ENCODE peak calls at places on chromosomes 11 and 22, in five cellular contexts. One of them, this sample, is unnamed.

GRCh38 chr11:124069429-124070401 is 28.6 kb upstream of the OR10G7 start:
- DNase-seq in transverse colon: peak; percentile 36
- DNase-seq in AML-193: no peak
- DNase-seq in COR-L47: peak; percentile 78
- DNase-seq in trophoblast cell: peak; percentile 55
- DNase-seq in this sample: no peak

GRCh38 chr11:70129051-70129592 is 51.0 kb downstream of the ANO1 start:
- DNase-seq in transverse colon: no peak
- DNase-seq in trophoblast cell: no peak
- DNase-seq in AML-193: no peak
- DNase-seq in COR-L47: no peak
- DNase-seq in this sample: no peak

GRCh38 chr22:17243524-17243923 is 24.3 kb upstream of the ADA2 start:
- DNase-seq in COR-L47: no peak
- DNase-seq in trophoblast cell: peak; percentile 23
- DNase-seq in AML-193: no peak
- DNase-seq in transverse colon: peak; percentile 27
- DNase-seq in this sample: no peak

GRCh38 chr11:68838572-68838964 is 3.1 kb downstream of the CPT1A start:
- DNase-seq in trophoblast cell: no peak
- DNase-seq in AML-193: peak; percentile 28
- DNase-seq in transverse colon: no peak
- DNase-seq in COR-L47: no peak
- DNase-seq in this sample: no peak

GRCh38 chr22:43828711-43829447 is 16.8 kb upstream of the EFCAB6 start:
- DNase-seq in AML-193: no peak
- DNase-seq in trophoblast cell: no peak
- DNase-seq in transverse colon: no peak
- DNase-seq in COR-L47: no peak
- DNase-seq in this sample: no peak

GRCh38 chr11:99368579-99368978 is 347.8 kb downstream of the CNTN5 start:
- DNase-seq in trophoblast cell: no peak
- DNase-seq in COR-L47: peak; percentile 51
- DNase-seq in AML-193: no peak
- DNase-seq in transverse colon: no peak
- DNase-seq in this sample: no peak

GRCh38 chr22:45975266-45976161 is 1.4 kb downstream of the WNT7B start:
- DNase-seq in COR-L47: no peak
- DNase-seq in transverse colon: no peak
- DNase-seq in AML-193: no peak
- DNase-seq in trophoblast cell: peak; percentile 51
- DNase-seq in this sample: no peak

GRCh38 chr11:65243773-65244172 is 18.0 kb upstream of the POLA2 start:
- DNase-seq in AML-193: no peak
- DNase-seq in trophoblast cell: no peak
- DNase-seq in transverse colon: no peak
- DNase-seq in COR-L47: no peak
- DNase-seq in this sample: no peak

GRCh38 chr11:102680945-102681344 is 24.6 kb downstream of the MMP27 start:
- DNase-seq in trophoblast cell: no peak
- DNase-seq in transverse colon: no peak
- DNase-seq in COR-L47: no peak
- DNase-seq in AML-193: peak; percentile 95
- DNase-seq in this sample: no peak

GRCh38 chr11:111946499-111946898 is 9.4 kb downstream of the DIXDC1 start:
- DNase-seq in transverse colon: no peak
- DNase-seq in trophoblast cell: no peak
- DNase-seq in COR-L47: no peak
- DNase-seq in AML-193: no peak
- DNase-seq in this sample: no peak

GRCh38 chr11:122440783-122441701 is 214.5 kb upstream of the UBASH3B start:
- DNase-seq in COR-L47: no peak
- DNase-seq in AML-193: no peak
- DNase-seq in trophoblast cell: no peak
- DNase-seq in transverse colon: peak; percentile 10
- DNase-seq in this sample: no peak

GRCh38 chr11:130213979-130214281 is 54.3 kb downstream of the ST14 start:
- DNase-seq in transverse colon: no peak
- DNase-seq in COR-L47: no peak
- DNase-seq in AML-193: no peak
- DNase-seq in trophoblast cell: no peak
- DNase-seq in this sample: no peak